ENCODE peak calls at places on chromosomes 3 and 15, in six cellular contexts. Y is GM23338, J is A549, Z is K562, L is Panc1, P is SK-N-SH. X is an unnamed sample.

GRCh38 chr15:62726461-62726860 is 316.1 kb upstream of the TPM1 start:
- DNase-seq in Y (no peak), J (no peak), Z (no peak), L (no peak), P (no peak), X (no peak)

GRCh38 chr3:159418571-159419526 is 569.8 kb upstream of the IL12A start:
- DNase-seq in Y (no peak), J (no peak), Z (no peak), L (no peak), P (no peak), X (no peak)

GRCh38 chr3:127970966-127971592 is 56.0 kb downstream of the KBTBD12 start:
- DNase-seq in Y (peak), J (peak), Z (peak), L (peak), P (peak), X (peak)

GRCh38 chr3:27376109-27376772 is 7.1 kb upstream of the NEK10 start:
- DNase-seq in Y (no peak), J (no peak), Z (no peak), L (no peak), P (no peak), X (no peak)

GRCh38 chr3:42686832-42687650 is 1.7 kb downstream of the KLHL40 start:
- DNase-seq in Y (no peak), J (no peak), Z (no peak), L (no peak), P (no peak), X (no peak)

GRCh38 chr3:190003730-190004129 is 117.0 kb downstream of the P3H2 start:
- DNase-seq in Y (no peak), J (peak), Z (no peak), L (peak), P (no peak), X (no peak)

GRCh38 chr3:46222435-46223161 is 14.5 kb upstream of the CCR1 start:
- DNase-seq in Y (no peak), J (no peak), Z (no peak), L (no peak), P (no peak), X (peak)

GRCh38 chr15:92656089-92656488 is 514 bp upstream of the FAM174B start:
- DNase-seq in Y (no peak), J (no peak), Z (no peak), L (no peak), P (no peak), X (no peak)

GRCh38 chr3:120039642-120040610 is 54.3 kb downstream of the GSK3B start:
- DNase-seq in Y (peak), J (no peak), Z (no peak), L (no peak), P (no peak), X (peak)

GRCh38 chr3:10973196-10973595 is 19.4 kb upstream of the SLC6A1 start:
- DNase-seq in Y (no peak), J (no peak), Z (no peak), L (no peak), P (no peak), X (no peak)

GRCh38 chr3:18443670-18444596 is 18.8 kb upstream of the SATB1 start:
- DNase-seq in Y (peak), J (no peak), Z (no peak), L (no peak), P (peak), X (peak)

GRCh38 chr15:78915341-78916087 is 29.3 kb downstream of the CTSH start:
- DNase-seq in Y (no peak), J (no peak), Z (no peak), L (no peak), P (no peak), X (peak)

GRCh38 chr3:128501431-128501830 is 8.4 kb upstream of the GATA2 start:
- DNase-seq in Y (no peak), J (no peak), Z (no peak), L (no peak), P (no peak), X (no peak)

GRCh38 chr15:85692873-85693272 is 101.9 kb downstream of the KLHL25 start:
- DNase-seq in Y (no peak), J (no peak), Z (no peak), L (no peak), P (no peak), X (no peak)

GRCh38 chr3:47421741-47422649 is 41.2 kb downstream of the PTPN23 start:
- DNase-seq in Y (no peak), J (peak), Z (no peak), L (no peak), P (peak), X (peak)

GRCh38 chr3:122635789-122636188 is 44.9 kb upstream of the PARP14 start:
- DNase-seq in Y (no peak), J (no peak), Z (no peak), L (no peak), P (no peak), X (no peak)

GRCh38 chr3:8204846-8205624 is 296.6 kb upstream of the LMCD1 start:
- DNase-seq in Y (no peak), J (no peak), Z (no peak), L (no peak), P (no peak), X (no peak)

GRCh38 chr15:79872358-79873017 is 24.3 kb downstream of the MTHFS start:
- DNase-seq in Y (peak), J (no peak), Z (no peak), L (no peak), P (no peak), X (peak)

GRCh38 chr15:79218588-79219200 is 63.8 kb upstream of the ANKRD34C start:
- DNase-seq in Y (peak), J (peak), Z (no peak), L (no peak), P (peak), X (no peak)

GRCh38 chr15:33126559-33127290 is 67.8 kb downstream of the FMN1 start:
- DNase-seq in Y (peak), J (peak), Z (no peak), L (peak), P (peak), X (peak)

GRCh38 chr3:89562373-89562772 is 455.0 kb downstream of the EPHA3 start:
- DNase-seq in Y (peak), J (no peak), Z (no peak), L (no peak), P (no peak), X (no peak)

GRCh38 chr15:61393949-61394348 is 164.8 kb upstream of the RORA start:
- DNase-seq in Y (no peak), J (no peak), Z (no peak), L (no peak), P (no peak), X (no peak)

GRCh38 chr15:45157974-45158373 is 28.2 kb downstream of the DUOX1 start:
- DNase-seq in Y (peak), J (no peak), Z (no peak), L (no peak), P (no peak), X (no peak)

DNA sequence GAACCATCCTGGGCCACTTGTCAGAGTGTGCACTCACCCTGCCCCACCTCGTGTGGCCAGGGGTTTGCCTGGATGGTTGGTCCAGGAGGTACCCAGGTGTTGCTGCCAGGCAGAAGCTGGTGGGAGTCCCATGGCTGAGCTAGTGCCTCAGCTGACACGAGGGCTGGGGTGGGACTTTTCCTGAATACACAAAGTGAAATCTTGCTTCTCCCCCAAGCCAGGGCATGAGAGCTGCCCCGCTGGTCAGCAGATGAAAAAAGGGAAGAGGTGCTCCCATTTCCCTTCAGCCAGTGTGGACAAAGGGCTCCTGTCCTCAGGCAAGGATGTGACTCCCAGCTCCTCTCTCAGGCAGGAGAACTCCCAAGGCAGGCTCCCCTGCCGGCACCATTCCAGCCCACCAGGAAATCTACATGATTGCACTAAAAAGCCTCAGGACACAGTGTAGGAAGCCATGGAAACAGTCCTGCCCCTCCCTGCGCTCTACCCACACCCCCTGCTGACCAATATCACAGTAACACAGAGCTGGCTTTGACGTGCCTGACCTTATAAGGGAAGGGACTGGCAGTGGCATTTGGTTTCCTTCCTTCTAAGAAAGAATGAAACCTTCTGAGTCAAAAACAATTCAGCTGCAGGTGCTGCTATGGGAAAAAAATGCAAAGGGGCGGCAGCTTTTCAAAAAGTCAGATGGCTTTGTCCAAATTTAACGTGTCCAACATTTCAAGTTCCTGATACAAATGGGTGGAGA is 33.9 kb downstream of the MYO5C start:
- DNase-seq in Y (peak), J (peak), Z (no peak), L (no peak), P (peak), X (peak)
- TF ChIP-seq CTCF in Y (no peak), J (no peak), Z (no peak), L (no peak), P (no peak), X (no peak)

GRCh38 chr15:50876260-50876988 is 32.1 kb upstream of the AP4E1 start:
- DNase-seq in Y (no peak), J (no peak), Z (no peak), L (no peak), P (no peak), X (no peak)
- TF ChIP-seq REST in Y (no peak), J (no peak), Z (no peak), L (no peak), P (no peak), X (no peak)

DNA sequence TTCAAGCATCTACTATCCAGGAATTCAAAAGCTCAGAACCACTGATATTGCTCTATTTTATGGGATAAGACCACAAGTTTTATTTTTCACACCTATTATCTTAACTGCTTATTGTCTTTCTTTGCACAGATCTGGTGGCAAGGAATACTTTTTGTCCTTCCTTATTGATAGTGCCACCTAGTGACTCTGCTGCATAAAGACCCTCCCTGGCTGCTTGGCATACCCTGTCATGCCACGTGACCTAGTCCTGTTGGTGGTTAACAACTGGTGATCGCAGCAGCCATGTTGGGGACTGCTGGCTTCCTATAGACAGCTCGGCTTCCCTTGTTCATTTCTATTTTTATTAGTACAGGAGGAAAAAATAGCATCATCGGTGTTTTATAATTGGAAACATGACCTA is 236.3 kb downstream of the MEX3B start:
- DNase-seq in Y (peak), J (peak), Z (no peak), L (no peak), P (peak), X (peak)
- TF ChIP-seq CTCF in Y (peak), J (no peak), Z (peak), L (peak), P (peak), X (no peak)

GRCh38 chr15:74812533-74812932 is at the start of gene LMAN1L:
- DNase-seq in Y (no peak), J (no peak), Z (no peak), L (no peak), P (no peak), X (no peak)

GRCh38 chr15:74816624-74817369 is 4.2 kb downstream of the LMAN1L start:
- DNase-seq in Y (peak), J (no peak), Z (no peak), L (no peak), P (peak), X (no peak)

GRCh38 chr15:74815961-74816360 is 3.3 kb downstream of the LMAN1L start:
- DNase-seq in Y (no peak), J (no peak), Z (no peak), L (no peak), P (no peak), X (no peak)

GRCh38 chr15:74817370-74817737 is 4.7 kb downstream of the LMAN1L start:
- DNase-seq in Y (no peak), J (no peak), Z (no peak), L (no peak), P (peak), X (peak)

GRCh38 chr15:74815121-74815933 is 2.7 kb downstream of the LMAN1L start:
- DNase-seq in Y (no peak), J (no peak), Z (no peak), L (no peak), P (peak), X (no peak)
- TF ChIP-seq REST in Y (no peak), J (no peak), Z (no peak), L (no peak), P (no peak), X (no peak)

DNA sequence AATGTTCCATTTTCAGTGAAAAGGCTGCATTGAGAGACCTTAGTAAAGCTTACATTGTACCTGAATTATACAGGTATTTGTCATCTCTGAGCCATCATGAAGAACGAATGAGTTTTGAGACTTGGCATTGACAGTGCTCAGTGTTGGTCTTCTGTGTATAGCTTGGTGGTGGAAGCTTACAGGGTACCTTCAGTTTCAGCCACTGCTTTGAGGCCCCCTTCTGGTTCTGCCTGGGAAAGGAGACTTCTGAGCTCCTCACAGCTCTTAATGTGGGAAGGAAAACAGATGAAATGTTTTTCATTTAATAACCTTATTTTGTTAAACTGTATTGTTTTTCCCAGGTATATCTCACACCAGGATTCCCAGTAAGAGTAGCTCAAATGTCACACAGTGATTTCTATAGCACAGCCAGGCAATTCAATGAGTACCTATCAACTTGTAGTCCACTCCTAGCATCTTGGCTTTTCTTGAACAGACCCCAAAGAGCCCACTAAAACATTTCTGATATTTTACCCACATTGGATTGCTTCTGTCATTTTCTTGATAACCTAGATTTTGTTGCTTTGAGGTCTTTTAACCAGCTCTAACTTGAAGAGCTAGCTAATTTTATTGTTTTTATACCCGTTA is 5.6 kb downstream of the SERPINI1 start:
- DNase-seq in Y (peak), J (peak), Z (peak), L (no peak), P (peak), X (peak)
- TF ChIP-seq CTCF in Y (peak), J (peak), Z (peak), L (peak), P (peak), X (peak)

GRCh38 chr3:167057586-167057985 is 322.5 kb downstream of the ZBBX start:
- DNase-seq in Y (no peak), J (no peak), Z (no peak), L (no peak), P (no peak), X (no peak)
- TF ChIP-seq REST in Y (no peak), J (no peak), Z (no peak), L (no peak), P (no peak), X (no peak)

GRCh38 chr3:197753263-197753662 is 3.6 kb downstream of the FYTTD1 start:
- DNase-seq in Y (no peak), J (no peak), Z (no peak), L (no peak), P (peak), X (no peak)
- TF ChIP-seq CTCF in Y (no peak), J (no peak), Z (no peak), L (no peak), P (peak), X (no peak)

GRCh38 chr3:60835796-60836195 is 415.5 kb downstream of the FHIT start:
- DNase-seq in Y (no peak), J (no peak), Z (no peak), L (no peak), P (no peak), X (no peak)

GRCh38 chr3:60839242-60839641 is 412.0 kb downstream of the FHIT start:
- DNase-seq in Y (peak), J (no peak), Z (no peak), L (no peak), P (peak), X (no peak)

DNA sequence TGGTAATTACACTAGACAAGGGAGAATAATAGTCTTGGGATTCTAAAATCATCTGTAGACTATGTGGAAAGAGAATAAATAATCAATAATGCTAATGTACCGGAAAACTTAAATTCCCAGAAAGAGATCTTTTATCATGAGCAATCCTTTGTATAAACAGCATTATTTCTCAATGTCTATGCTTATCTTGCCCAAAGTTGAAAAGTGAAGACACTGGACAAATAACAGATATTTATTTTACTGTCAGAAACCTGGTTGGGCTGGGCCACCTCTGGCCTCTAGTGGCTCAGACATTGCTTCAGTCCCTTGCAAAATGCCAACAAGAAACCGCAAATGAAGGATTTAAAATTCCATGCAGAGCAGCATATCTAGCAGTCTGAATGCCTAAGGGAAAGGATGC is 409.9 kb downstream of the FHIT start:
- DNase-seq in Y (no peak), J (no peak), Z (no peak), L (no peak), P (no peak), X (no peak)
- TF ChIP-seq REST in Y (no peak), J (no peak), Z (no peak), L (no peak), P (no peak), X (no peak)